ENCODE peak calls at places on chromosomes 11 and 22, in eight cellular contexts. One of them, this sample, is unnamed.

GRCh38 chr11:870127-870413 is 27.4 kb downstream of the TSPAN4 start:
- DNase-seq in epithelial cell of esophagus: no peak
- DNase-seq in IMR-90: no peak
- DNase-seq in esophagus squamous epithelium: no peak
- DNase-seq in cardiac fibroblast: no peak
- DNase-seq in AG09319: no peak
- DNase-seq in neural progenitor cell: no peak
- DNase-seq in choroid plexus epithelial cell: no peak
- DNase-seq in this sample: no peak

GRCh38 chr11:3947084-3947483 is 91.6 kb downstream of the STIM1 start:
- DNase-seq in epithelial cell of esophagus: no peak
- DNase-seq in IMR-90: peak; percentile 67
- DNase-seq in esophagus squamous epithelium: no peak
- DNase-seq in cardiac fibroblast: peak; percentile 58
- DNase-seq in AG09319: no peak
- DNase-seq in neural progenitor cell: no peak
- DNase-seq in choroid plexus epithelial cell: peak; percentile 84
- DNase-seq in this sample: peak; percentile 2

GRCh38 chr11:84691830-84692229 is 935.3 kb downstream of the DLG2 start:
- DNase-seq in epithelial cell of esophagus: no peak
- DNase-seq in IMR-90: no peak
- DNase-seq in esophagus squamous epithelium: no peak
- DNase-seq in cardiac fibroblast: no peak
- DNase-seq in AG09319: no peak
- DNase-seq in neural progenitor cell: peak; percentile 55
- DNase-seq in choroid plexus epithelial cell: peak; percentile 0
- DNase-seq in this sample: no peak

GRCh38 chr22:24435861-24436351 is 8.5 kb downstream of the ADORA2A start:
- DNase-seq in epithelial cell of esophagus: no peak
- DNase-seq in IMR-90: peak; percentile 39
- DNase-seq in esophagus squamous epithelium: no peak
- DNase-seq in cardiac fibroblast: peak; percentile 91
- DNase-seq in AG09319: no peak
- DNase-seq in neural progenitor cell: no peak
- DNase-seq in choroid plexus epithelial cell: peak; percentile 40
- DNase-seq in this sample: peak; percentile 71

GRCh38 chr11:6219359-6219758 is 14.0 kb downstream of the C11orf42 start:
- DNase-seq in epithelial cell of esophagus: peak; percentile 93
- DNase-seq in IMR-90: peak; percentile 90
- DNase-seq in esophagus squamous epithelium: no peak
- DNase-seq in cardiac fibroblast: peak; percentile 92
- DNase-seq in AG09319: peak; percentile 74
- DNase-seq in neural progenitor cell: no peak
- DNase-seq in choroid plexus epithelial cell: peak; percentile 88
- DNase-seq in this sample: peak; percentile 94

GRCh38 chr11:103525069-103525468 is 415.8 kb downstream of the DYNC2H1 start:
- DNase-seq in epithelial cell of esophagus: peak; percentile 68
- DNase-seq in IMR-90: peak; percentile 65
- DNase-seq in esophagus squamous epithelium: no peak
- DNase-seq in cardiac fibroblast: peak; percentile 80
- DNase-seq in AG09319: no peak
- DNase-seq in neural progenitor cell: no peak
- DNase-seq in choroid plexus epithelial cell: peak; percentile 75
- DNase-seq in this sample: peak; percentile 35

GRCh38 chr11:63916837-63917684 is at the start of gene RCOR2:
- DNase-seq in epithelial cell of esophagus: peak; percentile 81
- DNase-seq in IMR-90: peak; percentile 80
- DNase-seq in esophagus squamous epithelium: no peak
- DNase-seq in cardiac fibroblast: peak; percentile 80
- DNase-seq in AG09319: peak; percentile 71
- DNase-seq in neural progenitor cell: peak; percentile 95
- DNase-seq in choroid plexus epithelial cell: peak; percentile 81
- DNase-seq in this sample: peak; percentile 45

GRCh38 chr11:128318856-128319474 is 268.4 kb downstream of the ETS1 start:
- DNase-seq in epithelial cell of esophagus: no peak
- DNase-seq in IMR-90: peak; percentile 44
- DNase-seq in esophagus squamous epithelium: no peak
- DNase-seq in cardiac fibroblast: peak; percentile 37
- DNase-seq in AG09319: no peak
- DNase-seq in neural progenitor cell: no peak
- DNase-seq in choroid plexus epithelial cell: peak; percentile 62
- DNase-seq in this sample: no peak

GRCh38 chr11:416757-417621 is 2.2 kb upstream of the SIGIRR start:
- DNase-seq in epithelial cell of esophagus: peak; percentile 63
- DNase-seq in IMR-90: no peak
- DNase-seq in esophagus squamous epithelium: no peak
- DNase-seq in cardiac fibroblast: no peak
- DNase-seq in AG09319: no peak
- DNase-seq in neural progenitor cell: peak; percentile 62
- DNase-seq in choroid plexus epithelial cell: no peak
- DNase-seq in this sample: no peak

GRCh38 chr11:65329944-65330403 is 3.7 kb upstream of the DPF2 start:
- DNase-seq in epithelial cell of esophagus: peak; percentile 93
- DNase-seq in IMR-90: peak; percentile 92
- DNase-seq in esophagus squamous epithelium: no peak
- DNase-seq in cardiac fibroblast: peak; percentile 98
- DNase-seq in AG09319: peak; percentile 80
- DNase-seq in neural progenitor cell: peak; percentile 97
- DNase-seq in choroid plexus epithelial cell: peak; percentile 97
- DNase-seq in this sample: peak; percentile 84

GRCh38 chr22:29243874-29244446 is 23.8 kb downstream of the RHBDD3 start:
- DNase-seq in epithelial cell of esophagus: no peak
- DNase-seq in IMR-90: no peak
- DNase-seq in esophagus squamous epithelium: no peak
- DNase-seq in cardiac fibroblast: no peak
- DNase-seq in AG09319: no peak
- DNase-seq in neural progenitor cell: peak; percentile 14
- DNase-seq in choroid plexus epithelial cell: no peak
- DNase-seq in this sample: no peak

GRCh38 chr22:39098026-39098425 is 982 bp downstream of the APOBEC3H start:
- DNase-seq in epithelial cell of esophagus: no peak
- DNase-seq in IMR-90: no peak
- DNase-seq in esophagus squamous epithelium: no peak
- DNase-seq in cardiac fibroblast: no peak
- DNase-seq in AG09319: no peak
- DNase-seq in neural progenitor cell: peak; percentile 72
- DNase-seq in choroid plexus epithelial cell: no peak
- DNase-seq in this sample: no peak

GRCh38 chr11:90223248-90223585 is 368 bp upstream of the CHORDC1 start:
- DNase-seq in epithelial cell of esophagus: no peak
- DNase-seq in IMR-90: no peak
- DNase-seq in esophagus squamous epithelium: no peak
- DNase-seq in cardiac fibroblast: no peak
- DNase-seq in AG09319: no peak
- DNase-seq in neural progenitor cell: no peak
- DNase-seq in choroid plexus epithelial cell: no peak
- DNase-seq in this sample: no peak

GRCh38 chr11:12288934-12289666 is 88.3 kb upstream of the PARVA start:
- DNase-seq in epithelial cell of esophagus: no peak
- DNase-seq in IMR-90: no peak
- DNase-seq in esophagus squamous epithelium: no peak
- DNase-seq in cardiac fibroblast: no peak
- DNase-seq in AG09319: no peak
- DNase-seq in neural progenitor cell: no peak
- DNase-seq in choroid plexus epithelial cell: no peak
- DNase-seq in this sample: no peak
- TF ChIP-seq CTCF in epithelial cell of esophagus: no peak
- TF ChIP-seq CTCF in IMR-90: no peak
- TF ChIP-seq CTCF in esophagus squamous epithelium: no peak
- TF ChIP-seq CTCF in cardiac fibroblast: peak; percentile 13
- TF ChIP-seq CTCF in AG09319: peak; percentile 7
- TF ChIP-seq CTCF in neural progenitor cell: no peak
- TF ChIP-seq CTCF in choroid plexus epithelial cell: peak; percentile 37
- TF ChIP-seq CTCF in this sample: peak; percentile 60

DNA sequence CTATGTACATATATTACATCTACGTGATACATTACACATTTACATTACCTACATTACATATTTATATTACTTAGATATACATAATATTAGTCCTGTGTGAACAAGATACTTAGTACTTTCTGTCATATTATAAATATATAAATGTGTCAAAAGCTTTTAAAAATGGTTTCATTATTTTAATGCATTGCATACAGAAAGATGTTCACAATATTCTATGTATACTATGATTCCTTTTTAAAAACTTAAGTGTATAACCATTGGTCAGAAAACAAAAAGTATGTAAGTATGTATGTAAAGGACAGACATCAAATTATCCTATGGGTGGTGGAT is 647 bp upstream of the ZW10 start:
- DNase-seq in epithelial cell of esophagus: no peak
- DNase-seq in IMR-90: no peak
- DNase-seq in esophagus squamous epithelium: no peak
- DNase-seq in cardiac fibroblast: no peak
- DNase-seq in AG09319: no peak
- DNase-seq in neural progenitor cell: no peak
- DNase-seq in choroid plexus epithelial cell: no peak
- DNase-seq in this sample: no peak
- TF ChIP-seq CTCF in epithelial cell of esophagus: no peak
- TF ChIP-seq CTCF in IMR-90: no peak
- TF ChIP-seq CTCF in esophagus squamous epithelium: no peak
- TF ChIP-seq CTCF in cardiac fibroblast: no peak
- TF ChIP-seq CTCF in AG09319: no peak
- TF ChIP-seq CTCF in neural progenitor cell: no peak
- TF ChIP-seq CTCF in choroid plexus epithelial cell: no peak
- TF ChIP-seq CTCF in this sample: peak; percentile 51

GRCh38 chr11:47356129-47356997 is 3.9 kb upstream of the MYBPC3 start:
- DNase-seq in epithelial cell of esophagus: no peak
- DNase-seq in IMR-90: no peak
- DNase-seq in esophagus squamous epithelium: no peak
- DNase-seq in cardiac fibroblast: no peak
- DNase-seq in AG09319: no peak
- DNase-seq in neural progenitor cell: no peak
- DNase-seq in choroid plexus epithelial cell: no peak
- DNase-seq in this sample: no peak

GRCh38 chr11:47354913-47355282 is 2.4 kb upstream of the MYBPC3 start:
- DNase-seq in epithelial cell of esophagus: no peak
- DNase-seq in IMR-90: no peak
- DNase-seq in esophagus squamous epithelium: no peak
- DNase-seq in cardiac fibroblast: no peak
- DNase-seq in AG09319: no peak
- DNase-seq in neural progenitor cell: no peak
- DNase-seq in choroid plexus epithelial cell: peak; percentile 17
- DNase-seq in this sample: no peak

GRCh38 chr11:47353978-47354774 is 1.7 kb upstream of the MYBPC3 start:
- DNase-seq in epithelial cell of esophagus: no peak
- DNase-seq in IMR-90: no peak
- DNase-seq in esophagus squamous epithelium: no peak
- DNase-seq in cardiac fibroblast: no peak
- DNase-seq in AG09319: no peak
- DNase-seq in neural progenitor cell: no peak
- DNase-seq in choroid plexus epithelial cell: no peak
- DNase-seq in this sample: no peak

GRCh38 chr11:47356998-47357329 is 4.5 kb upstream of the MYBPC3 start:
- DNase-seq in epithelial cell of esophagus: no peak
- DNase-seq in IMR-90: no peak
- DNase-seq in esophagus squamous epithelium: no peak
- DNase-seq in cardiac fibroblast: no peak
- DNase-seq in AG09319: no peak
- DNase-seq in neural progenitor cell: no peak
- DNase-seq in choroid plexus epithelial cell: no peak
- DNase-seq in this sample: no peak

DNA sequence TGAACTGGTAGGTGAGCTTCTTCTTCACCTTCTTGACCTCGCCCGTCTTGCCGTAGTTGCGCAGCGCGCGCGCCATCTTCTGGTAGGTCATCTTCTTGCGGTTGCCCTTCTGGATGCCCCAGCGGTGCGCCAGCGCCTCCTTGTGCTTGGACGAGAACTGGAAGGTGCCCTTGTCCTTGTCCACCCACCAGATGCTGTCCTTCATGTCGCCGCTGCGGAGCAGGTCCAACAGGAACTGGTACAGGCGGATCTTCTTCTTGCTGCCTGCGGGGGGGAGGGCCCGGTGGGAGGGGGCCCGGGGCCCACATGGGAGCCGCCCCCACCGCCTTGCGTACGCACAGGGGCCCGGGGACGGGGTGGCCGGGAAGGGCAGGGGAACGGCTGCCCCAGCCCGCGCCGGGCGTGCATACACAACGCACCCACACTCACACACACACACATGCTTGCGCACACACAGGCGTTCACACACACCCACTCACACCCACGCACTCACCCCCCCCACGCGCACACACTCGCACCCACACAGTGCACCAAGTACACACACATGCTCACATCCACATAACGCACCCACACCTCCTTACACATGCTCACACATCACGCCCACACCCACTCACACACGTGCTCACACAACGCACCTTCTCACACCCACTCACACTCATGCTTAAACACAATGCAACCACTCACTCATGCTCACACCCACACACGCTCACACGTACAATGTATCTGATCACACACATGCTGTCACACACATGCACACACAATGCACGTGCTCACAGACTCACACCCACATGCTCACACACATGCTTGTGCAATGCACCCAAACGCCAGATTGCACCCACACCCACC is 3.0 kb upstream of the MYBPC3 start:
- DNase-seq in epithelial cell of esophagus: peak; percentile 94
- DNase-seq in IMR-90: peak; percentile 88
- DNase-seq in esophagus squamous epithelium: no peak
- DNase-seq in cardiac fibroblast: peak; percentile 95
- DNase-seq in AG09319: peak; percentile 81
- DNase-seq in neural progenitor cell: peak; percentile 96
- DNase-seq in choroid plexus epithelial cell: peak; percentile 94
- DNase-seq in this sample: peak; percentile 86
- TF ChIP-seq CTCF in epithelial cell of esophagus: peak; percentile 98
- TF ChIP-seq CTCF in IMR-90: peak; percentile 100
- TF ChIP-seq CTCF in esophagus squamous epithelium: peak; percentile 78
- TF ChIP-seq CTCF in cardiac fibroblast: peak; percentile 99
- TF ChIP-seq CTCF in AG09319: peak; percentile 99
- TF ChIP-seq CTCF in neural progenitor cell: peak; percentile 99
- TF ChIP-seq CTCF in choroid plexus epithelial cell: peak; percentile 98
- TF ChIP-seq CTCF in this sample: peak; percentile 92

DNA sequence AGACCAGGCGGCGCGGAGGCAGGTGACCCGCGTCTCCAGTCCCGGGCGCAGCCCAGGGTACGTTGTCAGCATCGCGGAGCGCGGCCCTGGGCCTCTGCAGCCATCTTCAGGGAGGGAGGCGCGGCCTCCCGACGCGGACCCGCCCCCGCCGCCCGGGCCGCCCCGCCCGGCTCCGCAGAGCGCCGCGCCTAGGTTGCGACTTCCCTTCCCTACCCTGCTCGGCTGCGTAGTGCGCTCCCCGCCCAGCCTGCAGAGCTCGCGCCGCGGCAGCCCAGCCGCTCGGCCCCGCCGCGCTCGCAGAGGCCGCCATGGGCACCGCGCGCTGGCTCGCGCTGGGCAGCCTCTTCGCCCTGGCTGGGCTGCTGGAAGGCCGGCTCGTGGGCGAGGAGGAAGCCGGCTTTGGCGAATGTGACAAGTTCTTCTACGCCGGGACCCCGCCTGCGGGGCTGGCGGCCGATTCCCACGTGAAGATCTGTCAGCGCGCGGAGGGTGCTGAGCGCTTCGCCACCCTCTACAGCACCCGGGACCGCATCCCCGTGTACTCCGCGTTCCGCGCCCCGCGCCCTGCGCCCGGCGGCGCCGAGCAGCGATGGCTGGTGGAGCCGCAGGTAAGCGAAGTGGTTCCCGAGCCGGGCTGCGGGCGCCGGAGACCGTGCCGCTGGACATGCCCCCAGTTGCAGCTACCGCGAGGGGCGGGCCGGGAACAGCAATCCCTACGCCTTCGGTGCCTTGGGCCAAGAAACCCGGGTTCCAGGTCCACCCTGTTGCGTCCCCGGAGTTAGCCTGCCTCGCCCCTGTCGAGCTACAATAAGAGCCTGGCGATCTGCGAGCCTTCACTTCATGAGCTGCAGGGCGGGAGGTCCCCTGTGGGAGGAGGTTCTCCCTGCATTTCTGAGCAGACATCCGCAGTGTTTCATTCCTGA is at the start of gene ENDOD1:
- DNase-seq in epithelial cell of esophagus: peak; percentile 90
- DNase-seq in IMR-90: peak; percentile 74
- DNase-seq in esophagus squamous epithelium: peak; percentile 34
- DNase-seq in cardiac fibroblast: peak; percentile 81
- DNase-seq in AG09319: no peak
- DNase-seq in neural progenitor cell: peak; percentile 94
- DNase-seq in choroid plexus epithelial cell: peak; percentile 86
- DNase-seq in this sample: peak; percentile 72
- TF ChIP-seq CTCF in epithelial cell of esophagus: no peak
- TF ChIP-seq CTCF in IMR-90: peak; percentile 2
- TF ChIP-seq CTCF in esophagus squamous epithelium: no peak
- TF ChIP-seq CTCF in cardiac fibroblast: peak; percentile 6
- TF ChIP-seq CTCF in AG09319: peak; percentile 11
- TF ChIP-seq CTCF in neural progenitor cell: no peak
- TF ChIP-seq CTCF in choroid plexus epithelial cell: peak; percentile 36
- TF ChIP-seq CTCF in this sample: peak; percentile 27